ENCODE peak calls at places on chromosomes 5 and 9, in five cellular contexts. One of them, this sample, is unnamed.

GRCh38 chr9:129401623-129402340 is 219.1 kb downstream of the C9orf50 start:
- DNase-seq in tibial nerve: no peak
- DNase-seq in fibroblast of lung: no peak
- DNase-seq in PC-3: no peak
- DNase-seq in endothelial cell: no peak
- DNase-seq in this sample: no peak

GRCh38 chr5:123705741-123706140 is 193.8 kb downstream of the CSNK1G3 start:
- DNase-seq in tibial nerve: no peak
- DNase-seq in fibroblast of lung: peak
- DNase-seq in PC-3: peak
- DNase-seq in endothelial cell: no peak
- DNase-seq in this sample: no peak

GRCh38 chr5:133924221-133924920 is 44.1 kb downstream of the C5orf15 start:
- DNase-seq in tibial nerve: no peak
- DNase-seq in fibroblast of lung: no peak
- DNase-seq in PC-3: no peak
- DNase-seq in endothelial cell: no peak
- DNase-seq in this sample: no peak

GRCh38 chr5:165999693-166000092 is 2291.8 kb upstream of the WWC1 start:
- DNase-seq in tibial nerve: no peak
- DNase-seq in fibroblast of lung: no peak
- DNase-seq in PC-3: no peak
- DNase-seq in endothelial cell: no peak
- DNase-seq in this sample: no peak

GRCh38 chr9:134320195-134320885 is 5.9 kb upstream of the RXRA start:
- DNase-seq in tibial nerve: no peak
- DNase-seq in fibroblast of lung: no peak
- DNase-seq in PC-3: no peak
- DNase-seq in endothelial cell: no peak
- DNase-seq in this sample: no peak

GRCh38 chr9:132849168-132849831 is 28.8 kb downstream of the AK8 start:
- DNase-seq in tibial nerve: no peak
- DNase-seq in fibroblast of lung: no peak
- DNase-seq in PC-3: no peak
- DNase-seq in endothelial cell: no peak
- DNase-seq in this sample: no peak

GRCh38 chr5:88877826-88878225 is 5.2 kb downstream of the MEF2C start:
- DNase-seq in tibial nerve: no peak
- DNase-seq in fibroblast of lung: no peak
- DNase-seq in PC-3: peak
- DNase-seq in endothelial cell: no peak
- DNase-seq in this sample: no peak

GRCh38 chr9:120873512-120873911 is 3.5 kb downstream of the PHF19 start:
- DNase-seq in tibial nerve: no peak
- DNase-seq in fibroblast of lung: peak
- DNase-seq in PC-3: peak
- DNase-seq in endothelial cell: no peak
- DNase-seq in this sample: peak

GRCh38 chr5:20497356-20497755 is 509.4 kb upstream of the CDH18 start:
- DNase-seq in tibial nerve: no peak
- DNase-seq in fibroblast of lung: no peak
- DNase-seq in PC-3: peak
- DNase-seq in endothelial cell: no peak
- DNase-seq in this sample: no peak

GRCh38 chr9:136532799-136533774 is 12.8 kb downstream of the NOTCH1 start:
- DNase-seq in tibial nerve: no peak
- DNase-seq in fibroblast of lung: no peak
- DNase-seq in PC-3: no peak
- DNase-seq in endothelial cell: no peak
- DNase-seq in this sample: no peak

GRCh38 chr5:153699035-153699434 is 208.6 kb downstream of the GRIA1 start:
- DNase-seq in tibial nerve: no peak
- DNase-seq in fibroblast of lung: peak
- DNase-seq in PC-3: no peak
- DNase-seq in endothelial cell: no peak
- DNase-seq in this sample: no peak

GRCh38 chr9:129402341-129402739 is 218.6 kb downstream of the C9orf50 start:
- DNase-seq in tibial nerve: no peak
- DNase-seq in fibroblast of lung: no peak
- DNase-seq in PC-3: no peak
- DNase-seq in endothelial cell: peak
- DNase-seq in this sample: no peak

GRCh38 chr5:83925321-83925877 is 204.7 kb upstream of the HAPLN1 start:
- DNase-seq in tibial nerve: no peak
- DNase-seq in fibroblast of lung: peak
- DNase-seq in PC-3: peak
- DNase-seq in endothelial cell: no peak
- DNase-seq in this sample: no peak

GRCh38 chr9:34628656-34629491 is at the start of gene ARID3C:
- DNase-seq in tibial nerve: no peak
- DNase-seq in fibroblast of lung: no peak
- DNase-seq in PC-3: peak
- DNase-seq in endothelial cell: peak
- DNase-seq in this sample: peak

GRCh38 chr5:8660133-8660893 is 791.4 kb downstream of the MTRR start:
- DNase-seq in tibial nerve: no peak
- DNase-seq in fibroblast of lung: no peak
- DNase-seq in PC-3: no peak
- DNase-seq in endothelial cell: no peak
- DNase-seq in this sample: no peak

GRCh38 chr5:128154943-128155342 is 71.4 kb downstream of the SLC12A2 start:
- DNase-seq in tibial nerve: no peak
- DNase-seq in fibroblast of lung: no peak
- DNase-seq in PC-3: no peak
- DNase-seq in endothelial cell: no peak
- DNase-seq in this sample: no peak

GRCh38 chr9:437066-438015 is 222.7 kb downstream of the DOCK8 start:
- DNase-seq in tibial nerve: no peak
- DNase-seq in fibroblast of lung: peak
- DNase-seq in PC-3: no peak
- DNase-seq in endothelial cell: no peak
- DNase-seq in this sample: peak

GRCh38 chr5:165309446-165309845 is 1804.0 kb downstream of the MAT2B start:
- DNase-seq in tibial nerve: no peak
- DNase-seq in fibroblast of lung: no peak
- DNase-seq in PC-3: no peak
- DNase-seq in endothelial cell: no peak
- DNase-seq in this sample: no peak

GRCh38 chr9:94135222-94135621 is 51.0 kb downstream of the PTPDC1 start:
- DNase-seq in tibial nerve: peak
- DNase-seq in fibroblast of lung: peak
- DNase-seq in PC-3: no peak
- DNase-seq in endothelial cell: no peak
- DNase-seq in this sample: no peak

GRCh38 chr9:136726631-136727191 is 14.3 kb downstream of the DIPK1B start:
- DNase-seq in tibial nerve: no peak
- DNase-seq in fibroblast of lung: peak
- DNase-seq in PC-3: peak
- DNase-seq in endothelial cell: no peak
- DNase-seq in this sample: no peak

GRCh38 chr5:158923799-158924551 is 175.7 kb downstream of the EBF1 start:
- DNase-seq in tibial nerve: no peak
- DNase-seq in fibroblast of lung: no peak
- DNase-seq in PC-3: no peak
- DNase-seq in endothelial cell: no peak
- DNase-seq in this sample: no peak

GRCh38 chr5:147712024-147712423 is 70.5 kb downstream of the JAKMIP2 start:
- DNase-seq in tibial nerve: no peak
- DNase-seq in fibroblast of lung: no peak
- DNase-seq in PC-3: no peak
- DNase-seq in endothelial cell: no peak
- DNase-seq in this sample: no peak

GRCh38 chr9:135951889-135952663 is 9.1 kb downstream of the UBAC1 start:
- DNase-seq in tibial nerve: no peak
- DNase-seq in fibroblast of lung: peak
- DNase-seq in PC-3: peak
- DNase-seq in endothelial cell: no peak
- DNase-seq in this sample: peak

GRCh38 chr9:133331641-133332380 is 4.2 kb downstream of the SURF6 start:
- DNase-seq in tibial nerve: no peak
- DNase-seq in fibroblast of lung: no peak
- DNase-seq in PC-3: no peak
- DNase-seq in endothelial cell: no peak
- DNase-seq in this sample: no peak

GRCh38 chr5:120405923-120406322 is 58.2 kb upstream of the PRR16 start:
- DNase-seq in tibial nerve: no peak
- DNase-seq in fibroblast of lung: peak
- DNase-seq in PC-3: no peak
- DNase-seq in endothelial cell: no peak
- DNase-seq in this sample: no peak

GRCh38 chr5:73042993-73043392 is 77.4 kb upstream of the TMEM171 start:
- DNase-seq in tibial nerve: no peak
- DNase-seq in fibroblast of lung: no peak
- DNase-seq in PC-3: no peak
- DNase-seq in endothelial cell: no peak
- DNase-seq in this sample: no peak

GRCh38 chr5:76696254-76696653 is 19.7 kb upstream of the F2R start:
- DNase-seq in tibial nerve: no peak
- DNase-seq in fibroblast of lung: no peak
- DNase-seq in PC-3: no peak
- DNase-seq in endothelial cell: no peak
- DNase-seq in this sample: no peak

GRCh38 chr5:79235578-79236363 is at the start of gene JMY:
- DNase-seq in tibial nerve: peak
- DNase-seq in fibroblast of lung: peak
- DNase-seq in PC-3: peak
- DNase-seq in endothelial cell: peak
- DNase-seq in this sample: peak

GRCh38 chr5:118692811-118693342 is 295.5 kb downstream of the DTWD2 start:
- DNase-seq in tibial nerve: no peak
- DNase-seq in fibroblast of lung: no peak
- DNase-seq in PC-3: no peak
- DNase-seq in endothelial cell: no peak
- DNase-seq in this sample: no peak

GRCh38 chr5:31113101-31113500 is 80.4 kb upstream of the CDH6 start:
- DNase-seq in tibial nerve: no peak
- DNase-seq in fibroblast of lung: peak
- DNase-seq in PC-3: peak
- DNase-seq in endothelial cell: no peak
- DNase-seq in this sample: no peak

GRCh38 chr9:92342825-92343488 is 17.2 kb downstream of the CENPP start:
- DNase-seq in tibial nerve: no peak
- DNase-seq in fibroblast of lung: peak
- DNase-seq in PC-3: peak
- DNase-seq in endothelial cell: no peak
- DNase-seq in this sample: no peak

GRCh38 chr5:161685461-161685860 is at the start of gene GABRA6:
- DNase-seq in tibial nerve: no peak
- DNase-seq in fibroblast of lung: no peak
- DNase-seq in PC-3: no peak
- DNase-seq in endothelial cell: no peak
- DNase-seq in this sample: no peak

GRCh38 chr9:129682381-129682780 is 16.9 kb downstream of the PRRX2 start:
- DNase-seq in tibial nerve: no peak
- DNase-seq in fibroblast of lung: no peak
- DNase-seq in PC-3: no peak
- DNase-seq in endothelial cell: no peak
- DNase-seq in this sample: no peak

DNA sequence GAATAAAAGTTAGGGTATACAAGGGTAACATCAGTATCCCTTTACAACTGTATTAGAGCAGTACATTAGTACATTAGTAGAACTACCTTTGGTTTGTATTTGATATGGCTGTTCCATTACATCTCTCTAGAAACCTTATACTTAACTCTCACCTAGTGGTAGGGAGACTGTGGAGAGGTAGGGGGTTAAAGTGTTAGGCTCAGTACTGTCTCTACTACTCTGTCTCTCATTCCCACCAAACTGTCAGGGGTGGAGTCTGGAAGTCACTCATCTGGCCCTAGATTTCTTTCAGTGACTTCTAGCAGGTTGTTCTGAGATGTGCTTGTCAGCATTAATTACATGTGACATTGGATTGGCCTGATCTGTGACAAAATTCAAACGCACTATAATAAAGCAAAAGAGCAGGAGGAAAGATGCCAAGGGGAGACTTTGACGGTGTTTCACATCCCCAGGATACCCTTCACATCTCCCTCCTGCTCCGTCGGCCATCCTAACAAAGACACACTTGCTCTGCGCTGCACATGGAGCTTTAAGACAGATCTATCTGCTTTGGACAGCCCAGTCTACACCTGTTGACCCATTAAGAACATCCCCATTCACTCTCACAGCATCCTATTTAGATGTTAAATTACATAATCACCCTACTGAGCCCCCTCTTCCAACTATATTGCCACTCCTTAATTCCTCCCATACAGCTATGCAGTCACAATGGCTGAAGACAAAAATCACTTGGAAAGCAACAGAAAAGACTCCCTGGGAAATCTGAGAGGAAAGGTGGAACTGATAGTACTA is 1043.0 kb upstream of the DMAC1 start:
- DNase-seq in tibial nerve: no peak
- DNase-seq in fibroblast of lung: no peak
- DNase-seq in PC-3: no peak
- DNase-seq in endothelial cell: no peak
- DNase-seq in this sample: no peak
- TF ChIP-seq CTCF in tibial nerve: no peak
- TF ChIP-seq CTCF in fibroblast of lung: no peak
- TF ChIP-seq CTCF in PC-3: no peak
- TF ChIP-seq CTCF in endothelial cell: no peak
- TF ChIP-seq CTCF in this sample: no peak

GRCh38 chr9:95609426-95609825 is 92.7 kb upstream of the PTCH1 start:
- DNase-seq in tibial nerve: no peak
- DNase-seq in fibroblast of lung: no peak
- DNase-seq in PC-3: no peak
- DNase-seq in endothelial cell: no peak
- DNase-seq in this sample: no peak
- TF ChIP-seq CTCF in tibial nerve: no peak
- TF ChIP-seq CTCF in fibroblast of lung: no peak
- TF ChIP-seq CTCF in PC-3: no peak
- TF ChIP-seq CTCF in endothelial cell: no peak
- TF ChIP-seq CTCF in this sample: no peak

GRCh38 chr9:85483214-85483613 is 258.5 kb downstream of the AGTPBP1 start:
- DNase-seq in tibial nerve: no peak
- DNase-seq in fibroblast of lung: no peak
- DNase-seq in PC-3: peak
- DNase-seq in endothelial cell: no peak
- DNase-seq in this sample: no peak
- TF ChIP-seq CTCF in tibial nerve: no peak
- TF ChIP-seq CTCF in fibroblast of lung: no peak
- TF ChIP-seq CTCF in PC-3: peak
- TF ChIP-seq CTCF in endothelial cell: no peak
- TF ChIP-seq CTCF in this sample: no peak

DNA sequence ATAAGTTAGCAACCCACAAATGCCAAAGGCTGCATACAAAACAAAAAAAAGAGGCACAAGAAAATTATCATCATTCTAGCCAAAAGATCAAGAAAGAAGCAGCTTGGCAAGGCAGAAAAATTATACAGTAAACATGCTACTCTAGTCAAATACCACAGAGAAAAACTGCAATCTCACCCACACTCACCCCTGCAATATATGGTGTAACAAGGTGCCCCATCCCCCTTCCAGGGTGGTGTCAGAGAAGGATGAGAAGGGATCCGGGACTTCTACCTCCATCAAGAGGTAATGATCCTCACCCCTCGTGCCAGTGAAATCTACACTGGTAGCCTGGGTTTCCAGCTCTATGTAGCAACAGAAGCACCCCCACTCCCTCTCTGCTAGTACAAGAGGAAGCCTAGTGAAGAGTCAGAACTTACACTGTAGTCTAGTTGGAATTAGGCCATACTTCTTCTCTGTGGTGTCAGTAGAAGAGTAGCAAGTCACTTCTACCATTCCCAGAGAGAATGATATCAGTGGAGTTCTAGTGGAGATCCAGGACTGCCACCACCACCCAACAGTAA is 18.9 kb downstream of the SLCO4C1 start:
- DNase-seq in tibial nerve: no peak
- DNase-seq in fibroblast of lung: no peak
- DNase-seq in PC-3: no peak
- DNase-seq in endothelial cell: no peak
- DNase-seq in this sample: no peak
- TF ChIP-seq CTCF in tibial nerve: no peak
- TF ChIP-seq CTCF in fibroblast of lung: no peak
- TF ChIP-seq CTCF in PC-3: no peak
- TF ChIP-seq CTCF in endothelial cell: no peak
- TF ChIP-seq CTCF in this sample: no peak